ENCODE peak calls at places on chromosomes 6 and 20, in four cellular contexts. O, F, J and N are unnamed samples.

GRCh38 chr6:122779672-122780066 is at the start of gene FABP7:
- DNase-seq in F (no peak), J (no peak), O (no peak), N (no peak)

GRCh38 chr6:25193147-25193864 is 85.9 kb upstream of the CARMIL1 start:
- DNase-seq in F (no peak), J (no peak), O (no peak), N (no peak)

GRCh38 chr6:107965746-107966145 is 7.7 kb upstream of the SEC63 start:
- DNase-seq in O (no peak), J (no peak), F (no peak), N (no peak)

GRCh38 chr20:20734475-20734948 is 22.1 kb upstream of the RALGAPA2 start:
- DNase-seq in J (no peak), F (peak; percentile 95), O (peak; percentile 49), N (no peak)

GRCh38 chr6:167684276-167685104 is 142.2 kb upstream of the AFDN start:
- DNase-seq in F (no peak), O (no peak), J (no peak), N (no peak)

GRCh38 chr6:84284428-84285033 is 57.1 kb upstream of the CEP162 start:
- DNase-seq in J (peak; percentile 50), O (no peak), F (peak; percentile 2), N (no peak)

GRCh38 chr6:90401933-90402830 is 105.5 kb upstream of the BACH2 start:
- DNase-seq in O (no peak), J (no peak), F (no peak), N (no peak)

GRCh38 chr6:41813956-41814355 is 26.5 kb downstream of the TOMM6 start:
- DNase-seq in O (no peak), J (no peak), F (no peak), N (no peak)

GRCh38 chr20:24963672-24964517 is 14.8 kb downstream of the CST7 start:
- DNase-seq in F (no peak), O (no peak), J (no peak), N (no peak)

DNA sequence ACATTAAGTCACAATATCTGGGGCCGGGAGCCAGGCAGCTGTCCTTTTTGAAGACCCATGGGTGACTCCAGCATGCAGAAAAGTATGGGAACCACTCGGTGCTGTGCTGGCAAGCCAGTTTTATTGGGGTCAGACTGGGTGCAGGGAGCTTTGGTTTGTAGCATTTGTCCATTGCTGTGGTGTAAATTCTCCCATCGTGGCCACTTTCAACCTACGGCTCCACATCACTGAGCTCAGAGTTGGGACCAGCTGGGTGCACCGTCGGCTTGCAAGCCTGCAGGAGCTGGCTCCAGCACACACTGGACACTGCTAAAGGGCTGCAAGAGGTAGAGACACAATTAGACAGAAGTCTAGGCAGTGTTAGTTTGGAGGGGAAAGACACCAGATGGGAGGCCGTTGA is 66.9 kb downstream of the SYNJ2 start:
- DNase-seq in O (no peak), F (no peak), J (no peak), N (no peak)
- TF ChIP-seq SPI1 in O (no peak), F (no peak), J (no peak), N (no peak)

GRCh38 chr20:23358563-23358906 is 3.4 kb upstream of the GZF1 start:
- DNase-seq in O (no peak), F (no peak), J (no peak), N (no peak)

GRCh38 chr20:23361108-23361650 is 803 bp upstream of the GZF1 start:
- DNase-seq in J (peak; percentile 52), F (peak; percentile 26), O (no peak), N (no peak)

GRCh38 chr20:23357767-23358562 is 4.0 kb upstream of the GZF1 start:
- DNase-seq in J (peak; percentile 99), O (peak; percentile 96), F (peak; percentile 100), N (peak; percentile 88)

GRCh38 chr20:23358923-23359572 is 2.9 kb upstream of the GZF1 start:
- DNase-seq in J (peak; percentile 53), O (no peak), F (no peak), N (no peak)

DNA sequence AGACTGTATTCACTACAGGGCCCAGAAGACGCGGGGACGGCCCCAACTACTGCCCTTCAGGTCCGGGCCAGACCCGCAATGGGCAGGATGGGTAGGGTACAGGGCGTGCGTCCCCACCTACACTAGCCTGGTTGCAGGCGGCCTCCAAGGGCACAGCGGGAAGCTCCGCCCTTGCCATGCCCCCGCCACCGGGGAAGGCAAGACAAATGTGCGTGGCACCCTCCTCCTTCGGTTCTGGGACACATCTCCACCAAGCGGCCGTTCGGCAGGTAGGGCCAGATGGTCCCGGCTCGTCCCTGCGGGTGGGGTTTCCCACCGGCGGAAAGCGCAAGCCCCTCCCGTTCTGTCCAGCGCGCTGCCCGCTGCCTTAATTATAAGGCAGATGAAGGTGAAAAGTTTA is 5.6 kb downstream of the NXT1 start:
- DNase-seq in J (no peak), O (no peak), F (no peak), N (no peak)
- TF ChIP-seq POLR2AphosphoS5 in J (no peak), O (peak; percentile 32), F (no peak), N (no peak)

DNA sequence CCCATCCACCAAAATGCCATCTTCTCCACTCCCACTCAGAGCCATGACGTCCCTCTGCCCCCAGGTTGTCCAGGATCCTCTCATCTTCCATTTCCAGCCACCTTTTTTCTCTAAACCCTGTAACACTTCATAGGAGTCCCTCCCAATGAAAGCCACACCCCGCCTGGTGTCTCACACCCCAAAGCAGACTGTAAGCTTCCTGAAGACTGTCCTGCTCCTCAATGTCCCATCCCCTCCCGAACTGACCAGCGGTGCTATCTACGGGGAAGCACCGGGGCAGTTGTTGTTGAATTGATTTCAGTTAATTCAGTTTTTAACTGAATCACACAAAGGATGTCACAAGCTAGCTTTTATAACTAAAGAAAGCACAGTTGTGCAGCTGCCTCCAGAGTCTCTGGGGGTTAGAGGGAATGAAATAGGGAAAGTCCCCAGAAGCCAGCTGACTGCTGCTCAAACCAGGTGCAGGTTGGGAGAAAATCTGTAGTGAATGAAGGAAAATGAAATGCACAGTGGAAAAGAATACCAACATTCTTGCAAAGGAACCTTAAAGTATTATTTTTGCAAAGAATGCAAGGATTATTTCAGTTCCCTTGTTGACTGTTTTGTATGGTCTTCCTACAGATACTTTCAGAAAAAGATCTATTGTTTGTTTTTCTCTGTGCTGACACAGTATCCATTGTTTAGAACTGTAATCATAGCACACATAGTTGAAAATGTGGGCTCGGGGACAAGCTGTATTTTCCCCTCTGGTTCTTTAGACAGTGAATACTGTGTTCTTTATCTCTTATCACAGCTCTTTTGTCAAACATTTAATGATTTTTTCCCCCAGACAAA is 222.6 kb upstream of the QKI start:
- DNase-seq in F (no peak), O (no peak), J (no peak), N (no peak)
- TF ChIP-seq SPI1 in F (no peak), O (no peak), J (no peak), N (no peak)

GRCh38 chr20:51446656-51447055 is 95.9 kb downstream of the NFATC2 start:
- DNase-seq in F (no peak), J (peak; percentile 44), O (no peak), N (no peak)
- TF ChIP-seq POLR2AphosphoS5 in F (no peak), J (no peak), O (no peak), N (no peak)

DNA sequence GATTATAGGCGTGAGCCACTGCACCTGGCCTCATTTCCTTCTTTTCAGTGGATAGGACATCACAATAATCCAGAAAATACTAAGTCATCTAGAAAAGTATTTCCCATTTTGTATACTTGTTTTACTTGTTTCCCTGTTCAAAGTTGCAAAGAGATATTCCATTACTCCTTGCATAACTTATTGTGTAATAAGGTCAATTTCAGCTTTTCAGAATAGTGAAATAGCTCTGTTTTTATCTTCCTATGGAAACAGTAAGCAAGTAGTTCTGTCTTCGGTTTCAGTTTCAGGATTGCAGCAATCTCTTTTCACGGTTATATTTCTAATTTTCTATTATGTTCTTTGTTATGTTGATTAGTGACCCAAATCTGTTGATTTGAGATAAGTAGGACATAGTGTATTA is 6.0 kb downstream of the STX11 start:
- DNase-seq in J (no peak), F (no peak), O (no peak), N (no peak)
- TF ChIP-seq SPI1 in J (no peak), F (no peak), O (no peak), N (no peak)

GRCh38 chr6:70669133-70669532 is 1.4 kb downstream of the SMAP1 start:
- DNase-seq in J (no peak), F (no peak), O (no peak), N (no peak)

GRCh38 chr6:70668499-70668812 is 773 bp downstream of the SMAP1 start:
- DNase-seq in J (peak; percentile 54), F (no peak), O (no peak), N (no peak)

GRCh38 chr6:70666726-70667125 is 957 bp upstream of the SMAP1 start:
- DNase-seq in J (no peak), O (no peak), F (peak; percentile 40), N (no peak)

GRCh38 chr6:70667711-70668498 is at the start of gene SMAP1:
- DNase-seq in J (peak; percentile 94), O (peak; percentile 72), F (peak; percentile 93), N (peak; percentile 88)

DNA sequence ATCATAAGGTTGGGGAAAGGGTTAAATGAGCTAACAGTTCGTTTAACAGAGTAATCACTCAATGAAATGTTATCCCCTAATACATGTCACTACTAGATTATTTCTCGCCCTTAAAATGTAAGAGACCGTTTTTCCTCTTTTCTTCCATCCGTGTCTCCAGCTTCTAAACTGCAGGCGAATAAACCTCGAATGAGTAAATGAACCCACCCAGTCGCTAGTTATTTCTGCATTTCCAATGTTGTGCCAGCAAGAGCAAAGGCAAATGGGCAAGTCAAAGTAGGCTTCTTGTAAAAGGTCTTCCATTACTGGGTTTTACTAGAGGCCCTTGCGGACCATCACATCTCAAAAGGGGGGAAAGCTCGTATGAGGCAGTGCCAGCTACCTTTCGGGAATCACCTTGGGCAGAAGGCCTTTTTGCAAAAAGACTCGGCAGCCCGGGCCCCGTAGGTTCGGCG is 400 bp upstream of the SMAP1 start:
- DNase-seq in F (no peak), J (no peak), O (no peak), N (no peak)
- TF ChIP-seq POLR2AphosphoS5 in F (no peak), J (no peak), O (no peak), N (peak; percentile 55)

DNA sequence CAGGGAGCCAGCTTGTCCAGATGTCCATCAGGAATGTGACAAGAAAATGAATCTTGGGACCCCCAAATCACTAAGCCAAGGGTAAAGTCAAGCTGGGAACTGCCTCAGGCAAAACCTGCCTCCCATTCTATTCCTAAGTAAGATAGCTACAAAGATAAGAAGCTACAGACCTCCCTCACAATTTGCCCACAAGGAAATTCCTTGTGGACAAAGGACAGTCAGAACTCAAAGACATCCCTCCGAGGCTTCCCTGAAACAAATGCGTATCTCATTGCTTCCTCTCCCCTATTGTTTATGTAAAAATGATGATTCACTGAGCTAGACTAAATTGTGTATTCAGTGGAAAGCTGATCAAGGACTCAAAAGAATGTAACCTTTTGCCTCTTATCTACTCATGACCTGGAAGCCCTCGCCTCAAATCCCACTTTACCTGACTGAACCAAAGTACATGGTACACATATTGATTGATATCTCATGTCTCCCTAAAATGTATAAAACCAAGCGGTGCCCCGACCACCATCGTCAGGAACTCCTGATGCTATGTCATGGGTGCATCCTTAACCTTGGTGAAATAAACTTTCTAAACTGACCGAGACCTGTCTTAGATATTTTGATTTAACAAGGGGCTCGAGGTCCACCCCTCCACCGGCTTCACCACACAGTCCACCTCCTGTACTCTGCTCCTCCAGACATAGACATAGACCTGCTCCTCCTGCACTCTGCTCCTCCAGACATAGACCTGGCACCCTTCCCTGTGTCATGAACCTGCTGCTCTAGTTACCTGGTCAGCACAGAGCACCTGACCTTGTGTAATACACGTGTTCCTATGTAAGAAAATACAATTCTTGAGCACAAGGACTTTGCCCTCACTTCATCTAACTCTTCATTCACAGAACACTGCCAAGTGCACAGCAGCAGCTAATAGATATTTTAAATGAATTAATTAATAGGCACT is 81.4 kb downstream of the WDR27 start:
- DNase-seq in J (no peak), F (no peak), O (no peak), N (no peak)
- TF ChIP-seq SPI1 in J (no peak), F (no peak), O (no peak), N (no peak)